ENCODE peak calls at places on chromosome 19, in four cellular contexts. Z is bronchial epithelial cell, C is ELR, V is GM23338. N is an unnamed sample.

GRCh38 chr19:23882493-23882892 is 32.2 kb upstream of the ZNF726 start:
- DNase-seq in Z (no peak), C (no peak), V (no peak), N (peak; percentile 95)

GRCh38 chr19:4375620-4376228 is 24.6 kb downstream of the SH3GL1 start:
- DNase-seq in Z (no peak), C (peak; percentile 86), V (peak; percentile 64), N (peak; percentile 71)

GRCh38 chr19:32416749-32417469 is 11.3 kb downstream of the DPY19L3 start:
- DNase-seq in Z (no peak), C (no peak), V (no peak), N (no peak)

GRCh38 chr19:11166281-11167142 is 10.9 kb upstream of the SPC24 start:
- DNase-seq in Z (no peak), C (peak; percentile 94), V (no peak), N (no peak)

GRCh38 chr19:3801412-3802096 is 15.4 kb upstream of the MATK start:
- DNase-seq in Z (peak; percentile 4), C (no peak), V (peak; percentile 90), N (peak; percentile 71)

GRCh38 chr19:10289167-10289835 is 451 bp upstream of the ICAM5 start:
- DNase-seq in Z (peak; percentile 41), C (peak; percentile 90), V (peak; percentile 93), N (peak; percentile 94)

GRCh38 chr19:49129238-49129583 is 9.9 kb downstream of the PPFIA3 start:
- DNase-seq in Z (no peak), C (no peak), V (peak; percentile 91), N (no peak)

GRCh38 chr19:47310819-47311218 is 1.2 kb downstream of the C5AR1 start:
- DNase-seq in Z (peak; percentile 33), C (peak; percentile 30), V (no peak), N (peak; percentile 67)

GRCh38 chr19:29616541-29616940 is 10.5 kb downstream of the POP4 start:
- DNase-seq in Z (no peak), C (no peak), V (no peak), N (no peak)

GRCh38 chr19:35720163-35720524 is 2.3 kb downstream of the KMT2B start:
- DNase-seq in Z (no peak), C (no peak), V (no peak), N (no peak)

GRCh38 chr19:41531438-41532311 is 44.3 kb upstream of the CEACAM21 start:
- DNase-seq in Z (peak; percentile 45), C (peak; percentile 17), V (no peak), N (peak; percentile 32)

GRCh38 chr19:57934820-57935665 is at the start of gene ZNF418:
- DNase-seq in Z (peak; percentile 86), C (peak; percentile 80), V (peak; percentile 98), N (peak; percentile 87)

GRCh38 chr19:21612403-21612872 is 107.0 kb downstream of the ZNF429 start:
- DNase-seq in Z (no peak), C (no peak), V (no peak), N (no peak)

GRCh38 chr19:7500811-7501450 is 12.1 kb upstream of the PEX11G start:
- DNase-seq in Z (no peak), C (peak; percentile 55), V (peak; percentile 96), N (peak; percentile 95)

GRCh38 chr19:570315-570714 is 2.1 kb upstream of the BSG start:
- DNase-seq in Z (no peak), C (no peak), V (no peak), N (no peak)

GRCh38 chr19:8451885-8452284 is 7.1 kb downstream of the HNRNPM start:
- DNase-seq in Z (peak; percentile 89), C (peak; percentile 80), V (no peak), N (peak; percentile 23)

GRCh38 chr19:3210347-3211017 is 14.0 kb upstream of the CELF5 start:
- DNase-seq in Z (peak; percentile 32), C (peak; percentile 68), V (peak; percentile 84), N (peak; percentile 54)

N was measured in DMS53.